ENCODE peak calls at places on chromosomes 7 and 10, in nine cellular contexts. G, X, M, Q, I, B, N, T and H are unnamed samples.

GRCh38 chr7:2689951-2690705 is 2.1 kb downstream of the AMZ1 start:
- DNase-seq in G (peak), X (no peak), M (no peak), Q (no peak), I (no peak), B (no peak), N (no peak), T (peak), H (no peak)

GRCh38 chr7:105177026-105177425 is 163.0 kb downstream of the KMT2E start:
- DNase-seq in G (no peak), X (no peak), M (no peak), Q (no peak), I (no peak), B (no peak), N (no peak), T (no peak), H (no peak)

GRCh38 chr10:44619975-44620374 is 235.1 kb upstream of the CXCL12 start:
- DNase-seq in G (peak), X (no peak), M (no peak), Q (no peak), I (no peak), B (no peak), N (no peak), T (peak), H (no peak)

GRCh38 chr7:1817061-1817712 is 147.1 kb downstream of the ELFN1 start:
- DNase-seq in G (no peak), X (no peak), M (peak), Q (no peak), I (no peak), B (no peak), N (no peak), T (no peak), H (no peak)

GRCh38 chr10:33067481-33067880 is 109.5 kb upstream of the ITGB1 start:
- DNase-seq in G (peak), X (no peak), M (no peak), Q (no peak), I (no peak), B (no peak), N (no peak), T (peak), H (no peak)

GRCh38 chr7:46139079-46139478 is 218.0 kb upstream of the IGFBP3 start:
- DNase-seq in G (peak), X (no peak), M (no peak), Q (peak), I (no peak), B (no peak), N (no peak), T (peak), H (peak)

GRCh38 chr7:107555893-107556292 is 7.8 kb downstream of the COG5 start:
- DNase-seq in G (no peak), X (no peak), M (no peak), Q (no peak), I (no peak), B (no peak), N (no peak), T (no peak), H (no peak)

GRCh38 chr10:79333513-79333912 is 13.8 kb upstream of the PPIF start:
- DNase-seq in G (peak), X (no peak), M (no peak), Q (peak), I (no peak), B (no peak), N (no peak), T (peak), H (peak)

GRCh38 chr10:9198611-9199010 is 1144.1 kb downstream of the GATA3 start:
- DNase-seq in G (peak), X (no peak), M (no peak), Q (peak), I (no peak), B (no peak), N (no peak), T (peak), H (no peak)

GRCh38 chr10:293636-294035 is 158.4 kb downstream of the ZMYND11 start:
- DNase-seq in G (no peak), X (no peak), M (no peak), Q (no peak), I (no peak), B (no peak), N (no peak), T (no peak), H (no peak)

GRCh38 chr10:119466076-119466475 is 76.4 kb downstream of the RGS10 start:
- DNase-seq in G (no peak), X (no peak), M (peak), Q (no peak), I (no peak), B (no peak), N (no peak), T (no peak), H (no peak)

GRCh38 chr10:106043833-106044232 is 1120.7 kb downstream of the SORCS1 start:
- DNase-seq in G (peak), X (no peak), M (no peak), Q (no peak), I (no peak), B (no peak), N (no peak), T (peak), H (no peak)

GRCh38 chr10:123571978-123572377 is 94.2 kb upstream of the GPR26 start:
- DNase-seq in G (no peak), X (no peak), M (no peak), Q (no peak), I (no peak), B (no peak), N (no peak), T (no peak), H (no peak)

GRCh38 chr10:70492786-70493659 is 14.5 kb downstream of the PALD1 start:
- DNase-seq in G (peak), X (no peak), M (peak), Q (no peak), I (no peak), B (peak), N (no peak), T (no peak), H (no peak)

GRCh38 chr7:69218634-69219033 is 379.6 kb upstream of the AUTS2 start:
- DNase-seq in G (peak), X (no peak), M (no peak), Q (no peak), I (no peak), B (no peak), N (no peak), T (no peak), H (no peak)

GRCh38 chr10:119316729-119317097 is 109.3 kb downstream of the GRK5 start:
- DNase-seq in G (peak), X (no peak), M (no peak), Q (peak), I (no peak), B (no peak), N (no peak), T (peak), H (no peak)

GRCh38 chr7:1007901-1008300 is 24.9 kb downstream of the CYP2W1 start:
- DNase-seq in G (no peak), X (no peak), M (no peak), Q (no peak), I (no peak), B (peak), N (no peak), T (no peak), H (no peak)

GRCh38 chr10:71512794-71513379 is 116.2 kb downstream of the CDH23 start:
- DNase-seq in G (no peak), X (no peak), M (no peak), Q (no peak), I (no peak), B (no peak), N (peak), T (no peak), H (no peak)

GRCh38 chr10:88060762-88061161 is 197.3 kb downstream of the PTEN start:
- DNase-seq in G (no peak), X (no peak), M (no peak), Q (no peak), I (no peak), B (no peak), N (no peak), T (no peak), H (no peak)

GRCh38 chr7:87810130-87810529 is 66.0 kb downstream of the SLC25A40 start:
- DNase-seq in G (no peak), X (no peak), M (no peak), Q (no peak), I (no peak), B (no peak), N (no peak), T (peak), H (no peak)

GRCh38 chr10:62426600-62426999 is 52.4 kb downstream of the ZNF365 start:
- DNase-seq in G (no peak), X (no peak), M (no peak), Q (no peak), I (no peak), B (no peak), N (no peak), T (no peak), H (no peak)

GRCh38 chr7:135166338-135166989 is 4.0 kb downstream of the CYREN start:
- DNase-seq in G (no peak), X (no peak), M (peak), Q (no peak), I (no peak), B (no peak), N (no peak), T (no peak), H (no peak)

GRCh38 chr7:135167360-135167759 is 3.1 kb downstream of the CYREN start:
- DNase-seq in G (no peak), X (no peak), M (no peak), Q (no peak), I (no peak), B (no peak), N (no peak), T (no peak), H (no peak)

GRCh38 chr7:135168489-135169140 is 1.9 kb downstream of the CYREN start:
- DNase-seq in G (no peak), X (no peak), M (peak), Q (no peak), I (no peak), B (no peak), N (no peak), T (no peak), H (no peak)

GRCh38 chr7:135169141-135169935 is 1.2 kb downstream of the CYREN start:
- DNase-seq in G (peak), X (no peak), M (peak), Q (no peak), I (peak), B (peak), N (no peak), T (peak), H (no peak)

DNA sequence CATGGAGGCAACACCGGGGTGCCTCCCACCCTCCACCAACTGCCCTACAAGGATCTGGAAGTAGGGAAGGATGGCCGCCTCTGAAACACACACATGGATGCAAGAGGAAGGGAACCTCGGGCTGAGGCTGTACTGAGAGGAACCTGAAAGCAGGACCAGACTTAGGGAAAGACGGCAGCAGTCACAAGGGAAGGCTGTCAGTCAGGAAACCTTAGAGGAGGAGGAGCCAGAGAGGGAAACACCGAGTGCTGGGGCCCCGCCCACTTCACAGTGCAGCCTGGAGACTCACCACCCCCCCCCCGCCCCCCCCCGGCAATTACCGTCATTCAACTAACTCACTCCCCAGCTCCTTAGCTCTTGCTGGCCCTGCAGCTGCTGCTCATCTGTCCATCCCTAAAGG is 2.5 kb downstream of the CYREN start:
- DNase-seq in G (no peak), X (no peak), M (peak), Q (no peak), I (no peak), B (peak), N (peak), T (peak), H (no peak)
- TF ChIP-seq CTCF in G (no peak), X (no peak), M (no peak), Q (no peak), I (no peak), B (no peak), N (no peak), T (no peak), H (no peak)

DNA sequence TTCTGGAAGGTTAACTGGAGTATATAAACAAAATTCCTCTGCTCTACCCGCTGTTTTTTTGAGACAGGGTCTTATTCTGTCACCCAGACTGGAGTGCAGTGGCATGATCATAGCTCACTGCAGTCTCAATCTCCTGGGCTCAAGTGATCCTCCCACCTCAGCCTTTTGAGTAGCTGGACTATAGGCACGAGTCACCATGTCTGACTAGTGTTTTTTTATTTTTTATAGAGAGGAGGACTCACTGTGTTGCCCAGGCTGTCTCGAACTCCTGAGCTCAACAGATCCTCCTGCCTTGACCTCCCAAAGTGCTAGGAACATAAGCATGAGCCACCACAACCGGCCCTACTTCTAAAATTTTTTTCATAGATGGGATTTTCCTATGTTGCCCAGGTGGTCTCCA is 2.2 kb downstream of the RAB18 start:
- DNase-seq in G (no peak), X (no peak), M (no peak), Q (no peak), I (no peak), B (no peak), N (no peak), T (peak), H (no peak)
- H3K4me3 ChIP-seq in G (peak), X (no peak), M (no peak), Q (no peak), I (no peak), B (no peak), N (no peak), T (peak), H (no peak)

DNA sequence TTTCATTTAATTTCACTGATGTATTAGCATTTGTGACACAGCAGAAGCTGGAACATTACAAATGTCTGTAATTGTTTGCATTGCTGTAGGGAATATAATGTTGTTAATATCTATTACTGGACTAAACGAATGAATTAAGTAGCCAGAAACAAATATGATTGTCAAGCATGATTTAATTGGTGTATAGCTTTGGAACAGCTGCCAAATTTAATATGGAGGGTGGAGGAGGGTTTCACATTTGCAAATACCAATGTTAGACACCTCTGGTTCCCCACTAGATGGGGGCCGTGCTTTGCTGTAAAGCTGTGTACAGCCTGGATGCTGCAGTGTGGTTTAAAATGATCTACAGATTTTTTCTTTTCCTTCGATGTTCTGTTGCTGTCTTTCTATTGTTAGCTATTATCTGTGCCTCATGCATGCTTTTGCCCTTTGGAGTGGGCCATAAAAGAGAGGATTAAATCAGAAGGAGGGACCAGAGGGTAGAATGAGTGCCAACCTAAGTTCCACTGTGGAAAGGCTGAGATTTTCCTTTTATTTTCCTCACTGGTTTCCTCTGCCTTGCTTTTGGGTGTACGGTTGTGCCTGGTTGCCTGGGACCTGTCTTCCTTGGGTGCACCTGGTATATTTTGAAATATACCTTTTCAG is 23.1 kb downstream of the DNAJB9 start:
- DNase-seq in G (no peak), X (no peak), M (no peak), Q (no peak), I (no peak), B (no peak), N (no peak), T (peak), H (no peak)
- TF ChIP-seq CTCF in G (peak), X (no peak), M (no peak), Q (peak), I (peak), B (no peak), N (no peak), T (no peak), H (peak)

GRCh38 chr10:96053985-96054384 is 10.6 kb downstream of the CCNJ start:
- DNase-seq in G (no peak), X (no peak), M (no peak), Q (no peak), I (no peak), B (no peak), N (no peak), T (no peak), H (no peak)
- H3K4me3 ChIP-seq in G (no peak), X (no peak), M (no peak), Q (no peak), I (no peak), B (no peak), N (no peak), T (no peak), H (no peak)

GRCh38 chr7:74542558-74543117 is 88.9 kb downstream of the GTF2IRD1 start:
- DNase-seq in G (no peak), X (no peak), M (no peak), Q (no peak), I (peak), B (no peak), N (peak), T (no peak), H (no peak)

DNA sequence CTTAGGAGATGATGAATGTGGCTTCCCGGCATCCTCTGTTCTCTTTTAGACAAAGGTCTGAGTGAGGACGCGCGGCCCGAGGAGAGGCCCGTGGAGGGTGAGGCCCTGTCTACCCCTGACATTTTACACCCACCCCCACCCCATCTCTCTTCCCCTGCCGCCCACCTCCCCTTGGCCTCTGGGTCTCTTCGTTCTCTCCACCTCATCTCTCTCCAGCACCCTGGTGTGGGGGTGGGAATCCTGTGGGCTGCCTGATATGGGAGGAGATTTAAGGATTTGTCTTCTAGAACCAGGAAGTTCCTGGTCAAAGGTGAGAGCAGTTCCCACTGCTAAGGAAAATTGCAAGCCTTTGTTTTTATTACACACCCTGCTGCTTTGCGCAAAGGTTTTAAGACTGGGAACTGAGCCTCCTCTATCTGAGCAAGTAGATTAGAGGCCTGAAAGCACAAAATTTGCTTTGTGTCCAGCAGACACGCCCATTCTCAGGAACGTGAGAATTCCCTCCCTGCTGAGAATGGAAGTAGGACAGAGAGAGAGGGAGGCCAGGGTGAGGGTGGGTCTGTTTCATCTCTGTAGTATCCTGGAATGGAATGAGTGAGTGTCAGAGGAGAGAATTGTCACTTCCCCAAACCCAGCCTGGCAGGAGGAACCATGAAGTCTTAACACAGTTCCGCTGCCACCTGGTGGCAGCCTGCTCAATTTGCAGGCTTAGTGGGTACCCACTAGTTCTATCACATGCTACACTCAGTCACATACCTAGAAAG is 91.2 kb downstream of the GTF2IRD1 start:
- DNase-seq in G (peak), X (no peak), M (no peak), Q (peak), I (no peak), B (peak), N (no peak), T (peak), H (no peak)
- TF ChIP-seq CTCF in G (peak), X (peak), M (peak), Q (peak), I (peak), B (peak), N (no peak), T (peak), H (peak)

GRCh38 chr7:76234931-76235441 is 33.3 kb downstream of the SRRM3 start:
- DNase-seq in G (peak), X (no peak), M (peak), Q (peak), I (peak), B (peak), N (peak), T (peak), H (peak)
- H3K4me3 ChIP-seq in G (peak), X (peak), M (peak), Q (peak), I (no peak), B (no peak), N (peak), T (peak), H (peak)

GRCh38 chr10:20765066-20765465 is 132.0 kb downstream of the NEBL start:
- DNase-seq in G (no peak), X (no peak), M (no peak), Q (no peak), I (no peak), B (no peak), N (no peak), T (no peak), H (no peak)

GRCh38 chr10:20771053-20771452 is 126.1 kb downstream of the NEBL start:
- DNase-seq in G (no peak), X (no peak), M (no peak), Q (no peak), I (no peak), B (no peak), N (no peak), T (no peak), H (no peak)

GRCh38 chr10:20767028-20767427 is 130.1 kb downstream of the NEBL start:
- DNase-seq in G (peak), X (no peak), M (no peak), Q (no peak), I (no peak), B (no peak), N (no peak), T (peak), H (no peak)

DNA sequence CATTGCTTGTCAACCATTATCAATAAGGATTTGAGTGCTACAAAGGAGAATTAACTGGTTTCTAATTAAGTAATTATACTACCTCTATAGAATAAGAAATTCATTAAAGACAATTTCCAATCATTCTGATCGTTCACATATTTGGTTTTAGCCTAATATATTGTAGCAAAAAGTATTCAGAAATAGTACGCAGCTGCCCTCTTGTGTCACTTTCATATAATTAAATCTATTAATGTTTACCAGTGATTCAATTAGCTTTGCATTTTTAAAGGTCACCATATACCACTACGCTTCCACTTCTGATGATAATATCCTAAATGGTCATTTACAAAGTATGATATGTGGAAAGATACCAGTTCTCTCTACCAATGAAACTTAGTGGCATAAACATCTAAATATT is 128.3 kb downstream of the NEBL start:
- DNase-seq in G (peak), X (no peak), M (no peak), Q (no peak), I (no peak), B (no peak), N (no peak), T (peak), H (no peak)
- TF ChIP-seq CTCF in G (no peak), X (peak), M (peak), Q (no peak), I (peak), B (peak), N (peak), T (no peak), H (no peak)

GRCh38 chr10:112525215-112525614 is 78.2 kb downstream of the VTI1A start:
- DNase-seq in G (no peak), X (no peak), M (no peak), Q (no peak), I (no peak), B (no peak), N (no peak), T (no peak), H (no peak)
- H3K4me3 ChIP-seq in G (no peak), X (no peak), M (no peak), Q (no peak), I (no peak), B (no peak), N (no peak), T (no peak), H (no peak)

GRCh38 chr7:131488361-131488760 is 68.1 kb downstream of the PODXL start:
- DNase-seq in G (no peak), X (no peak), M (no peak), Q (no peak), I (no peak), B (no peak), N (no peak), T (no peak), H (no peak)
- TF ChIP-seq CTCF in G (peak), X (no peak), M (no peak), Q (peak), I (peak), B (no peak), N (peak), T (peak), H (peak)

GRCh38 chr7:143901710-143902587 is at the start of gene TCAF1:
- DNase-seq in G (peak), X (peak), M (peak), Q (peak), I (peak), B (peak), N (peak), T (peak), H (peak)
- H3K4me3 ChIP-seq in G (peak), X (peak), M (peak), Q (peak), I (peak), B (peak), N (peak), T (peak), H (peak)